ENCODE peak calls at places on chromosomes 11 and 22, in ten cellular contexts. N, L, F, I, J, D, H, Y, Q and P are unnamed samples.

GRCh38 chr11:18669211-18669593 is 29.4 kb upstream of the TMEM86A start:
- DNase-seq in N (no peak), L (no peak), F (peak; percentile 71), I (no peak), J (no peak), D (no peak), H (no peak), Y (peak; percentile 20), Q (no peak), P (no peak)

GRCh38 chr11:76234704-76235232 is 28.5 kb upstream of the WNT11 start:
- DNase-seq in N (no peak), L (peak; percentile 52), F (no peak), I (peak; percentile 56), J (no peak), D (no peak), H (no peak), Y (peak; percentile 92), Q (no peak), P (no peak)

GRCh38 chr22:48651981-48652538 is 1175.6 kb downstream of the BRD1 start:
- DNase-seq in N (no peak), L (no peak), F (no peak), I (no peak), J (no peak), D (no peak), H (no peak), Y (no peak), Q (no peak), P (no peak)

GRCh38 chr11:120696597-120696996 is 185.0 kb downstream of the GRIK4 start:
- DNase-seq in N (no peak), L (no peak), F (no peak), I (no peak), J (no peak), D (no peak), H (no peak), Y (no peak), Q (no peak), P (no peak)

GRCh38 chr11:19553683-19554333 is 158.8 kb upstream of the NAV2 start:
- DNase-seq in N (no peak), L (peak; percentile 78), F (peak; percentile 47), I (peak; percentile 81), J (peak; percentile 49), D (peak; percentile 85), H (peak; percentile 61), Y (peak; percentile 95), Q (peak; percentile 37), P (no peak)

GRCh38 chr11:116073854-116074837 is 569.9 kb upstream of the CADM1 start:
- DNase-seq in N (peak; percentile 9), L (no peak), F (no peak), I (no peak), J (no peak), D (no peak), H (peak; percentile 5), Y (peak; percentile 78), Q (no peak), P (no peak)

GRCh38 chr11:123100378-123101085 is 38.6 kb upstream of the HSPA8 start:
- DNase-seq in N (no peak), L (no peak), F (no peak), I (peak; percentile 46), J (no peak), D (peak; percentile 22), H (peak; percentile 15), Y (no peak), Q (no peak), P (no peak)

GRCh38 chr11:107821199-107821926 is 37.2 kb downstream of the SLC35F2 start:
- DNase-seq in N (no peak), L (no peak), F (no peak), I (no peak), J (no peak), D (no peak), H (peak; percentile 60), Y (no peak), Q (no peak), P (no peak)

GRCh38 chr11:35327829-35328228 is 91.5 kb downstream of the SLC1A2 start:
- DNase-seq in N (no peak), L (no peak), F (no peak), I (no peak), J (no peak), D (no peak), H (no peak), Y (no peak), Q (no peak), P (no peak)

GRCh38 chr11:35330156-35330889 is 89.0 kb downstream of the SLC1A2 start:
- DNase-seq in N (no peak), L (no peak), F (no peak), I (no peak), J (no peak), D (no peak), H (no peak), Y (no peak), Q (no peak), P (no peak)

GRCh38 chr11:35334385-35335090 is 84.8 kb downstream of the SLC1A2 start:
- DNase-seq in N (no peak), L (no peak), F (peak; percentile 53), I (no peak), J (no peak), D (no peak), H (no peak), Y (no peak), Q (no peak), P (no peak)

GRCh38 chr11:35332524-35332923 is 86.8 kb downstream of the SLC1A2 start:
- DNase-seq in N (no peak), L (no peak), F (no peak), I (no peak), J (no peak), D (no peak), H (no peak), Y (no peak), Q (no peak), P (no peak)

DNA sequence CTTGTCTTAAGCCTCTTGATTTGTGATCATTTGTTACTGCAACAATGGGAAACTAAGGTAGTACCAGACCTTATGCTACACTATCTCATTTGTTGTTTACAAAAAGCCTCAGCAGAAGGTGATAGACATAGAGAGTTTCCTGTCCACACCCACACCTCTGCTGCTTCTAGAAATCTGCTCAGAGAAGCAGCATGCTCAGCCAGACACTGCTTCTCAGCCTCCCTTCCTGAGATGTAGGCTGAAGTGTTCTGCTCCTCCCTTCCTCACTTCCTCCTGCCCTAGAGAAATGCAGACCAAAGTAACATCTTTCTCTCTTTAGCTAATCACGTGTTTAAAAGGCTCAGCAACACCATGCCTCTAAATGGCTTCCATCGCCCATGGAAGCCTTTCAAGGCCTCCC is 88.4 kb downstream of the SLC1A2 start:
- DNase-seq in N (no peak), L (no peak), F (no peak), I (no peak), J (no peak), D (no peak), H (no peak), Y (no peak), Q (no peak), P (no peak)
- H3K4me3 ChIP-seq in N (no peak overlapping the region), L (no peak overlapping the region), F (no peak overlapping the region), I (no peak overlapping the region), J (no peak overlapping the region), D (no peak overlapping the region), H (no peak overlapping the region), Y (no peak overlapping the region), Q (no peak overlapping the region), P (no peak overlapping the region)

GRCh38 chr22:39245130-39246039 is 603 bp upstream of the PDGFB start:
- DNase-seq in N (no peak), L (no peak), F (no peak), I (no peak), J (no peak), D (no peak), H (no peak), Y (no peak), Q (no peak), P (no peak)

GRCh38 chr22:39242809-39243442 is 1.9 kb downstream of the PDGFB start:
- DNase-seq in N (no peak), L (no peak), F (peak; percentile 67), I (no peak), J (no peak), D (peak; percentile 89), H (no peak), Y (no peak), Q (no peak), P (no peak)

GRCh38 chr22:39244496-39245129 is at the start of gene PDGFB:
- DNase-seq in N (no peak), L (no peak), F (peak; percentile 44), I (no peak), J (no peak), D (peak; percentile 70), H (no peak), Y (no peak), Q (no peak), P (no peak)

GRCh38 chr22:39243443-39244072 is 1.2 kb downstream of the PDGFB start:
- DNase-seq in N (no peak), L (no peak), F (peak; percentile 56), I (peak; percentile 62), J (no peak), D (peak; percentile 69), H (no peak), Y (no peak), Q (no peak), P (no peak)

GRCh38 chr22:39244073-39244495 is 698 bp downstream of the PDGFB start:
- DNase-seq in N (no peak), L (no peak), F (peak; percentile 43), I (no peak), J (no peak), D (no peak), H (no peak), Y (no peak), Q (no peak), P (no peak)
- TF ChIP-seq CTCF in N (no peak), L (no peak), F (no peak), I (no peak), J (no peak), D (no peak), H (peak; percentile 13), Y (no peak), Q (no peak), P (no peak)

GRCh38 chr11:118609380-118610219 is 2.2 kb downstream of the PHLDB1 start:
- DNase-seq in N (no peak), L (no peak), F (no peak), I (no peak), J (no peak), D (peak; percentile 24), H (peak; percentile 22), Y (peak; percentile 88), Q (no peak), P (no peak)
- H3K4me3 ChIP-seq in N (peak overlapping the region; percentile 10), L (peak overlapping the region; percentile 39), F (no peak overlapping the region), I (peak overlapping the region; percentile 4), J (peak overlapping the region; percentile 85), D (no peak overlapping the region), H (peak overlapping the region; percentile 27), Y (no peak overlapping the region), Q (peak overlapping the region; percentile 84), P (peak overlapping the region; percentile 80)

GRCh38 chr11:63277345-63277943 is 34.0 kb upstream of the SLC22A25 start:
- DNase-seq in N (no peak), L (no peak), F (peak; percentile 10), I (peak; percentile 66), J (no peak), D (no peak), H (no peak), Y (no peak), Q (no peak), P (no peak)

GRCh38 chr11:63273685-63274084 is 30.3 kb upstream of the SLC22A25 start:
- DNase-seq in N (no peak), L (no peak), F (no peak), I (no peak), J (no peak), D (no peak), H (no peak), Y (no peak), Q (no peak), P (no peak)

DNA sequence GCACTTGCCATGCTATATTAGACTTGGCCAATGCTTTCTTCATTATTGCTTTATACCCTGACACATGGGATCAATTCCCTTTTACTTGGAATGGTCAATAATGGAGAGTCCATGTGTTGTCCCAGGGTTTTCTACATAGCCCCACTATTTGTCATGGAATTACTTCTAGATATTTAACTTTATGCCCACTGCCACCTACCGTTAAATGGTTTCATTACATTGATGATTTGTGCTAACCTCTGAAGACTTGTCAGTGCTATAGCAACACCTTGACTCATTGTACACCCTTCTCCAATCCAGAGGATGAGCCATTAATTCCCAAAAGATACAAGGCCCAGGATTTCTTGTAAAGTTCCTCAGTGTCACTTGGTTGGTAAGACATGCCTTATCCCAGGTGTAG is 31.4 kb upstream of the SLC22A25 start:
- DNase-seq in N (no peak), L (no peak), F (no peak), I (no peak), J (no peak), D (no peak), H (no peak), Y (no peak), Q (no peak), P (no peak)
- TF ChIP-seq CTCF in N (no peak), L (no peak), F (no peak), I (peak; percentile 38), J (no peak), D (peak; percentile 10), H (no peak), Y (no peak), Q (peak; percentile 7), P (no peak)